ENCODE peak calls at places on chromosomes 1 and 21, in seven cellular contexts. One of them, this sample, is unnamed.

GRCh38 chr1:116185161-116185701 is 74.0 kb downstream of the MAB21L3 start:
- DNase-seq in left ventricle myocardium inferior: no peak
- DNase-seq in cardiac fibroblast: no peak
- DNase-seq in AG04449: no peak
- DNase-seq in HFF-Myc: no peak
- DNase-seq in aorta: no peak
- DNase-seq in body of pancreas: no peak
- DNase-seq in this sample: no peak

GRCh38 chr1:165116732-165117131 is 239.8 kb downstream of the LMX1A start:
- DNase-seq in left ventricle myocardium inferior: no peak
- DNase-seq in cardiac fibroblast: peak; percentile 31
- DNase-seq in AG04449: no peak
- DNase-seq in HFF-Myc: peak; percentile 15
- DNase-seq in aorta: no peak
- DNase-seq in body of pancreas: no peak
- DNase-seq in this sample: no peak

GRCh38 chr1:169245706-169246105 is 121.9 kb downstream of the NME7 start:
- DNase-seq in left ventricle myocardium inferior: no peak
- DNase-seq in cardiac fibroblast: no peak
- DNase-seq in AG04449: no peak
- DNase-seq in HFF-Myc: no peak
- DNase-seq in aorta: no peak
- DNase-seq in body of pancreas: no peak
- DNase-seq in this sample: no peak

GRCh38 chr21:33976082-33976979 is 60.7 kb upstream of the ATP5PO start:
- DNase-seq in left ventricle myocardium inferior: peak; percentile 37
- DNase-seq in cardiac fibroblast: peak; percentile 77
- DNase-seq in AG04449: peak; percentile 96
- DNase-seq in HFF-Myc: peak; percentile 69
- DNase-seq in aorta: no peak
- DNase-seq in body of pancreas: no peak
- DNase-seq in this sample: peak; percentile 68

GRCh38 chr1:93111561-93111960 is 32.5 kb downstream of the MTF2 start:
- DNase-seq in left ventricle myocardium inferior: no peak
- DNase-seq in cardiac fibroblast: peak; percentile 13
- DNase-seq in AG04449: no peak
- DNase-seq in HFF-Myc: no peak
- DNase-seq in aorta: no peak
- DNase-seq in body of pancreas: no peak
- DNase-seq in this sample: no peak

GRCh38 chr1:19488136-19488535 is 2.8 kb upstream of the CAPZB start:
- DNase-seq in left ventricle myocardium inferior: no peak
- DNase-seq in cardiac fibroblast: peak; percentile 60
- DNase-seq in AG04449: no peak
- DNase-seq in HFF-Myc: no peak
- DNase-seq in aorta: no peak
- DNase-seq in body of pancreas: no peak
- DNase-seq in this sample: no peak

GRCh38 chr21:23401278-23401677 is 2206.0 kb downstream of the MRPL39 start:
- DNase-seq in left ventricle myocardium inferior: no peak
- DNase-seq in cardiac fibroblast: peak; percentile 2
- DNase-seq in AG04449: no peak
- DNase-seq in HFF-Myc: no peak
- DNase-seq in aorta: no peak
- DNase-seq in body of pancreas: no peak
- DNase-seq in this sample: no peak

GRCh38 chr1:203629509-203630082 is 3.0 kb downstream of the ATP2B4 start:
- DNase-seq in left ventricle myocardium inferior: peak; percentile 82
- DNase-seq in cardiac fibroblast: peak; percentile 61
- DNase-seq in AG04449: no peak
- DNase-seq in HFF-Myc: no peak
- DNase-seq in aorta: peak; percentile 90
- DNase-seq in body of pancreas: peak; percentile 67
- DNase-seq in this sample: peak; percentile 44

GRCh38 chr21:31294691-31295090 is 49.4 kb downstream of the TIAM1 start:
- DNase-seq in left ventricle myocardium inferior: no peak
- DNase-seq in cardiac fibroblast: no peak
- DNase-seq in AG04449: no peak
- DNase-seq in HFF-Myc: no peak
- DNase-seq in aorta: no peak
- DNase-seq in body of pancreas: no peak
- DNase-seq in this sample: no peak

GRCh38 chr1:200802865-200803512 is 64.3 kb downstream of the CAMSAP2 start:
- DNase-seq in left ventricle myocardium inferior: peak; percentile 62
- DNase-seq in cardiac fibroblast: peak; percentile 89
- DNase-seq in AG04449: peak; percentile 38
- DNase-seq in HFF-Myc: peak; percentile 62
- DNase-seq in aorta: peak; percentile 83
- DNase-seq in body of pancreas: peak; percentile 85
- DNase-seq in this sample: peak; percentile 62

GRCh38 chr1:8439015-8439702 is 121.2 kb downstream of the SLC45A1 start:
- DNase-seq in left ventricle myocardium inferior: peak; percentile 82
- DNase-seq in cardiac fibroblast: peak; percentile 92
- DNase-seq in AG04449: no peak
- DNase-seq in HFF-Myc: peak; percentile 27
- DNase-seq in aorta: peak; percentile 90
- DNase-seq in body of pancreas: peak; percentile 59
- DNase-seq in this sample: peak; percentile 80

GRCh38 chr1:184289825-184290550 is 96.8 kb upstream of the C1orf21 start:
- DNase-seq in left ventricle myocardium inferior: no peak
- DNase-seq in cardiac fibroblast: no peak
- DNase-seq in AG04449: no peak
- DNase-seq in HFF-Myc: no peak
- DNase-seq in aorta: no peak
- DNase-seq in body of pancreas: peak; percentile 31
- DNase-seq in this sample: no peak

GRCh38 chr1:207797229-207797973 is 45.5 kb downstream of the CD46 start:
- DNase-seq in left ventricle myocardium inferior: peak; percentile 79
- DNase-seq in cardiac fibroblast: peak; percentile 88
- DNase-seq in AG04449: peak; percentile 44
- DNase-seq in HFF-Myc: peak; percentile 81
- DNase-seq in aorta: peak; percentile 96
- DNase-seq in body of pancreas: peak; percentile 93
- DNase-seq in this sample: peak; percentile 77

GRCh38 chr1:20666804-20667203 is 5.6 kb upstream of the DDOST start:
- DNase-seq in left ventricle myocardium inferior: no peak
- DNase-seq in cardiac fibroblast: no peak
- DNase-seq in AG04449: no peak
- DNase-seq in HFF-Myc: peak; percentile 16
- DNase-seq in aorta: no peak
- DNase-seq in body of pancreas: no peak
- DNase-seq in this sample: peak; percentile 75

GRCh38 chr1:20401405-20402010 is 84.5 kb downstream of the CAMK2N1 start:
- DNase-seq in left ventricle myocardium inferior: no peak
- DNase-seq in cardiac fibroblast: no peak
- DNase-seq in AG04449: no peak
- DNase-seq in HFF-Myc: no peak
- DNase-seq in aorta: no peak
- DNase-seq in body of pancreas: no peak
- DNase-seq in this sample: no peak

GRCh38 chr1:51907079-51907702 is 28.7 kb upstream of the NRDC start:
- DNase-seq in left ventricle myocardium inferior: no peak
- DNase-seq in cardiac fibroblast: peak; percentile 14
- DNase-seq in AG04449: no peak
- DNase-seq in HFF-Myc: no peak
- DNase-seq in aorta: no peak
- DNase-seq in body of pancreas: no peak
- DNase-seq in this sample: no peak

GRCh38 chr1:238111081-238111480 is 220.4 kb upstream of the ZP4 start:
- DNase-seq in left ventricle myocardium inferior: no peak
- DNase-seq in cardiac fibroblast: no peak
- DNase-seq in AG04449: no peak
- DNase-seq in HFF-Myc: no peak
- DNase-seq in aorta: no peak
- DNase-seq in body of pancreas: no peak
- DNase-seq in this sample: no peak

GRCh38 chr1:24992761-24993211 is 62.7 kb upstream of the RUNX3 start:
- DNase-seq in left ventricle myocardium inferior: no peak
- DNase-seq in cardiac fibroblast: no peak
- DNase-seq in AG04449: no peak
- DNase-seq in HFF-Myc: no peak
- DNase-seq in aorta: peak; percentile 55
- DNase-seq in body of pancreas: no peak
- DNase-seq in this sample: no peak

GRCh38 chr1:40394456-40395172 is 21.1 kb downstream of the SMAP2 start:
- DNase-seq in left ventricle myocardium inferior: no peak
- DNase-seq in cardiac fibroblast: peak; percentile 43
- DNase-seq in AG04449: no peak
- DNase-seq in HFF-Myc: no peak
- DNase-seq in aorta: no peak
- DNase-seq in body of pancreas: no peak
- DNase-seq in this sample: no peak

GRCh38 chr1:247857069-247857985 is at the start of gene TRIM58:
- DNase-seq in left ventricle myocardium inferior: no peak
- DNase-seq in cardiac fibroblast: peak; percentile 16
- DNase-seq in AG04449: no peak
- DNase-seq in HFF-Myc: no peak
- DNase-seq in aorta: no peak
- DNase-seq in body of pancreas: no peak
- DNase-seq in this sample: no peak

GRCh38 chr1:155137129-155137528 is 1.5 kb downstream of the SLC50A1 start:
- DNase-seq in left ventricle myocardium inferior: no peak
- DNase-seq in cardiac fibroblast: no peak
- DNase-seq in AG04449: no peak
- DNase-seq in HFF-Myc: no peak
- DNase-seq in aorta: no peak
- DNase-seq in body of pancreas: no peak
- DNase-seq in this sample: no peak

GRCh38 chr1:107879927-107880326 is 85.1 kb downstream of the VAV3 start:
- DNase-seq in left ventricle myocardium inferior: no peak
- DNase-seq in cardiac fibroblast: no peak
- DNase-seq in AG04449: no peak
- DNase-seq in HFF-Myc: no peak
- DNase-seq in aorta: no peak
- DNase-seq in body of pancreas: no peak
- DNase-seq in this sample: no peak

GRCh38 chr1:94792473-94792875 is 27.7 kb upstream of the SLC44A3 start:
- DNase-seq in left ventricle myocardium inferior: no peak
- DNase-seq in cardiac fibroblast: peak; percentile 43
- DNase-seq in AG04449: no peak
- DNase-seq in HFF-Myc: peak; percentile 63
- DNase-seq in aorta: no peak
- DNase-seq in body of pancreas: no peak
- DNase-seq in this sample: no peak

GRCh38 chr1:219837994-219838294 is 90.4 kb downstream of the SLC30A10 start:
- DNase-seq in left ventricle myocardium inferior: no peak
- DNase-seq in cardiac fibroblast: no peak
- DNase-seq in AG04449: no peak
- DNase-seq in HFF-Myc: no peak
- DNase-seq in aorta: no peak
- DNase-seq in body of pancreas: no peak
- DNase-seq in this sample: no peak

GRCh38 chr1:210750468-210750867 is 383.5 kb downstream of the KCNH1 start:
- DNase-seq in left ventricle myocardium inferior: no peak
- DNase-seq in cardiac fibroblast: no peak
- DNase-seq in AG04449: no peak
- DNase-seq in HFF-Myc: no peak
- DNase-seq in aorta: no peak
- DNase-seq in body of pancreas: no peak
- DNase-seq in this sample: no peak
- H3K4me3 ChIP-seq in left ventricle myocardium inferior: no peak overlapping the region
- H3K4me3 ChIP-seq in cardiac fibroblast: no peak overlapping the region
- H3K4me3 ChIP-seq in AG04449: no peak overlapping the region
- H3K4me3 ChIP-seq in HFF-Myc: no peak overlapping the region
- H3K4me3 ChIP-seq in aorta: no peak overlapping the region
- H3K4me3 ChIP-seq in body of pancreas: no peak overlapping the region
- H3K4me3 ChIP-seq in this sample: no peak overlapping the region

GRCh38 chr1:230121950-230122349 is 54.9 kb downstream of the GALNT2 start:
- DNase-seq in left ventricle myocardium inferior: no peak
- DNase-seq in cardiac fibroblast: no peak
- DNase-seq in AG04449: no peak
- DNase-seq in HFF-Myc: no peak
- DNase-seq in aorta: no peak
- DNase-seq in body of pancreas: no peak
- DNase-seq in this sample: no peak

GRCh38 chr1:230124187-230125128 is 57.4 kb downstream of the GALNT2 start:
- DNase-seq in left ventricle myocardium inferior: no peak
- DNase-seq in cardiac fibroblast: no peak
- DNase-seq in AG04449: no peak
- DNase-seq in HFF-Myc: no peak
- DNase-seq in aorta: no peak
- DNase-seq in body of pancreas: no peak
- DNase-seq in this sample: no peak

GRCh38 chr1:230122361-230123279 is 55.6 kb downstream of the GALNT2 start:
- DNase-seq in left ventricle myocardium inferior: no peak
- DNase-seq in cardiac fibroblast: no peak
- DNase-seq in AG04449: no peak
- DNase-seq in HFF-Myc: no peak
- DNase-seq in aorta: no peak
- DNase-seq in body of pancreas: no peak
- DNase-seq in this sample: no peak

GRCh38 chr1:230125633-230126528 is 58.8 kb downstream of the GALNT2 start:
- DNase-seq in left ventricle myocardium inferior: no peak
- DNase-seq in cardiac fibroblast: peak; percentile 48
- DNase-seq in AG04449: no peak
- DNase-seq in HFF-Myc: no peak
- DNase-seq in aorta: no peak
- DNase-seq in body of pancreas: no peak
- DNase-seq in this sample: no peak

GRCh38 chr1:230123280-230124186 is 56.5 kb downstream of the GALNT2 start:
- DNase-seq in left ventricle myocardium inferior: no peak
- DNase-seq in cardiac fibroblast: no peak
- DNase-seq in AG04449: no peak
- DNase-seq in HFF-Myc: peak; percentile 73
- DNase-seq in aorta: no peak
- DNase-seq in body of pancreas: no peak
- DNase-seq in this sample: no peak
- H3K4me3 ChIP-seq in left ventricle myocardium inferior: no peak overlapping the region
- H3K4me3 ChIP-seq in cardiac fibroblast: no peak overlapping the region
- H3K4me3 ChIP-seq in AG04449: no peak overlapping the region
- H3K4me3 ChIP-seq in HFF-Myc: no peak overlapping the region
- H3K4me3 ChIP-seq in aorta: no peak overlapping the region
- H3K4me3 ChIP-seq in body of pancreas: no peak overlapping the region
- H3K4me3 ChIP-seq in this sample: no peak overlapping the region

DNA sequence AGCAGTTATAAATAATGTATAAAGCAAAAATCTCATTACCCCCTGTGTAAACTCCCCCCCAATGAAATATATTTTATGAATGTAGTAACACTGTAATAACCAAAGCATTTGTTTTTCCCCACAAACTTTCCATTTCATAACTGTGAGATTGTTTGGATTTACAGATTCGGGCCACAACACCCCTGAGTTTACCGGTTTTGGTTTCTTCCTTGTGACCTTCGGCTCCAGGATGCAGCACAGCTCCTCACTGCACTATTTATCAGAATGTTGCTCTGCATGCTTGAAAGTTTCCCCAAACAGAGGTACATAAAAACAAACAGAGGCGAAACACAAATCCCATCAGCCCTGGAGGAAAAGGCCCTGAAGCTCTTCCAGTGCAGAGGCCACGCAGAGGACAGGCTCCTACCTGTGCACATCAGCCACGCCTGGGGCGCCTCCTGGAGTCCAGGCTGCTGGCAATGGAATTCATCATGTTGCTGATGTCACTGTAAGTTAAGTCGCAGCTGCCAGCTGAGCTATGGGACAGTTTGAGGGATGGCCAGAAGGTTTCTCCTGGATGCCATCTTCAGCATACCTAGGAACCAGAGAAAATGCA is 122.0 kb downstream of the LMO4 start:
- DNase-seq in left ventricle myocardium inferior: no peak
- DNase-seq in cardiac fibroblast: no peak
- DNase-seq in AG04449: no peak
- DNase-seq in HFF-Myc: no peak
- DNase-seq in aorta: no peak
- DNase-seq in body of pancreas: no peak
- DNase-seq in this sample: no peak
- H3K4me3 ChIP-seq in left ventricle myocardium inferior: no peak overlapping the region
- H3K4me3 ChIP-seq in cardiac fibroblast: no peak overlapping the region
- H3K4me3 ChIP-seq in AG04449: no peak overlapping the region
- H3K4me3 ChIP-seq in HFF-Myc: no peak overlapping the region
- H3K4me3 ChIP-seq in aorta: no peak overlapping the region
- H3K4me3 ChIP-seq in body of pancreas: no peak overlapping the region
- H3K4me3 ChIP-seq in this sample: no peak overlapping the region

GRCh38 chr1:63773496-63773814 is 362 bp upstream of the ROR1 start:
- DNase-seq in left ventricle myocardium inferior: no peak
- DNase-seq in cardiac fibroblast: no peak
- DNase-seq in AG04449: no peak
- DNase-seq in HFF-Myc: no peak
- DNase-seq in aorta: no peak
- DNase-seq in body of pancreas: no peak
- DNase-seq in this sample: no peak
- H3K4me3 ChIP-seq in left ventricle myocardium inferior: peak overlapping the region; percentile 88
- H3K4me3 ChIP-seq in cardiac fibroblast: peak overlapping the region; percentile 70
- H3K4me3 ChIP-seq in AG04449: peak overlapping the region; percentile 72
- H3K4me3 ChIP-seq in HFF-Myc: peak overlapping the region; percentile 65
- H3K4me3 ChIP-seq in aorta: no peak overlapping the region
- H3K4me3 ChIP-seq in body of pancreas: no peak overlapping the region
- H3K4me3 ChIP-seq in this sample: peak overlapping the region; percentile 70